ENCODE peak calls at places on chromosomes 4 and X, in six cellular contexts. K is stimulated activated CD8-positive, alpha-beta memory T cell treated with anti-CD3 and anti-CD28 coated beads, Interleukin-7, amount 100 ng/mL, for 24 hours; T is stimulated activated naive B cell treated with anti-CD40 and anti-IgM and Interleukin-4, amounts not matched to agents 10 μg/mL and 1 μg/mL and 100 μg/mL, for 72 hours; A is Peyer's patch; E is M059J; P is HL-60. W is an unnamed sample.

GRCh38 chr4:40349561-40350198 is 14.5 kb downstream of the CHRNA9 start:
- DNase-seq in K (no peak), T (no peak), A (no peak), E (peak), P (no peak), W (no peak)

GRCh38 chrX:40394302-40394701 is 186.5 kb upstream of the ATP6AP2 start:
- DNase-seq in K (no peak), T (no peak), A (no peak), E (no peak), P (no peak), W (no peak)

GRCh38 chrX:19912-20571 is 261.1 kb upstream of the PLCXD1 start:
- DNase-seq in K (no peak), T (no peak), A (no peak), E (no peak), P (no peak), W (no peak)

GRCh38 chrX:63656871-63657580 is 128.0 kb downstream of the ARHGEF9 start:
- DNase-seq in K (no peak), T (no peak), A (no peak), E (peak), P (no peak), W (no peak)

GRCh38 chr4:182716207-182716606 is 201.0 kb downstream of the DCTD start:
- DNase-seq in K (no peak), T (no peak), A (no peak), E (no peak), P (no peak), W (no peak)

GRCh38 chrX:71637253-71637618 is 18.9 kb upstream of the CXCR3 start:
- DNase-seq in K (no peak), T (no peak), A (no peak), E (peak), P (no peak), W (no peak)

GRCh38 chr4:87032884-87033533 is 98.2 kb downstream of the AFF1 start:
- DNase-seq in K (no peak), T (no peak), A (no peak), E (peak), P (no peak), W (no peak)

GRCh38 chr4:54726907-54727306 is 69.2 kb downstream of the KIT start:
- DNase-seq in K (no peak), T (no peak), A (no peak), E (no peak), P (no peak), W (no peak)

GRCh38 chr4:14867847-14868246 is 134.4 kb upstream of the CPEB2 start:
- DNase-seq in K (no peak), T (no peak), A (no peak), E (no peak), P (no peak), W (peak)

GRCh38 chr4:89024051-89024675 is 32.8 kb downstream of the FAM13A start:
- DNase-seq in K (no peak), T (peak), A (peak), E (peak), P (peak), W (peak)

GRCh38 chr4:189979196-189980047 is 38.8 kb downstream of the FRG1 start:
- DNase-seq in K (no peak), T (no peak), A (no peak), E (peak), P (no peak), W (no peak)

GRCh38 chr4:71498002-71498401 is 159.2 kb downstream of the SLC4A4 start:
- DNase-seq in K (no peak), T (no peak), A (no peak), E (peak), P (no peak), W (no peak)

GRCh38 chr4:141416677-141417363 is 196.1 kb downstream of the ZNF330 start:
- DNase-seq in K (no peak), T (no peak), A (no peak), E (no peak), P (no peak), W (no peak)

GRCh38 chrX:55794420-55794819 is 76.9 kb downstream of the RRAGB start:
- DNase-seq in K (no peak), T (peak), A (no peak), E (no peak), P (no peak), W (no peak)

GRCh38 chr4:169250796-169251195 is 20.0 kb downstream of the SH3RF1 start:
- DNase-seq in K (no peak), T (no peak), A (no peak), E (no peak), P (no peak), W (no peak)

GRCh38 chr4:90099795-90100194 is 27.4 kb upstream of the CCSER1 start:
- DNase-seq in K (no peak), T (peak), A (no peak), E (peak), P (peak), W (no peak)

GRCh38 chrX:118499295-118499694 is 3.7 kb downstream of the DOCK11 start:
- DNase-seq in K (no peak), T (no peak), A (no peak), E (no peak), P (no peak), W (no peak)

GRCh38 chr4:167903291-167903721 is 189.0 kb upstream of the ANXA10 start:
- DNase-seq in K (no peak), T (no peak), A (no peak), E (peak), P (no peak), W (no peak)

GRCh38 chrX:15988661-15989603 is 134.3 kb upstream of the AP1S2 start:
- DNase-seq in K (no peak), T (peak), A (no peak), E (peak), P (no peak), W (no peak)

GRCh38 chr4:85756938-85757337 is 282.0 kb downstream of the ARHGAP24 start:
- DNase-seq in K (no peak), T (no peak), A (no peak), E (peak), P (no peak), W (no peak)

GRCh38 chr4:138887741-138888140 is 127.8 kb upstream of the NOCT start:
- DNase-seq in K (no peak), T (no peak), A (no peak), E (no peak), P (no peak), W (no peak)

GRCh38 chr4:141636771-141637460 is 533 bp downstream of the IL15 start:
- DNase-seq in K (no peak), T (peak), A (peak), E (peak), P (no peak), W (peak)

GRCh38 chr4:79684516-79684915 is 276.5 kb upstream of the GK2 start:
- DNase-seq in K (no peak), T (no peak), A (no peak), E (no peak), P (no peak), W (no peak)

GRCh38 chrX:123322531-123322930 is 138.5 kb downstream of the GRIA3 start:
- DNase-seq in K (no peak), T (no peak), A (no peak), E (no peak), P (no peak), W (no peak)

GRCh38 chrX:56798866-56799864 is 70.1 kb downstream of the NBDY start:
- DNase-seq in K (no peak), T (no peak), A (no peak), E (no peak), P (no peak), W (no peak)

GRCh38 chr4:150212927-150213326 is 134.7 kb downstream of the DCLK2 start:
- DNase-seq in K (no peak), T (no peak), A (no peak), E (no peak), P (no peak), W (no peak)

GRCh38 chr4:1002131-1002630 is 9.0 kb upstream of the SLC26A1 start:
- DNase-seq in K (no peak), T (no peak), A (no peak), E (no peak), P (peak), W (no peak)

GRCh38 chr4:99950913-99951254 is 809 bp upstream of the H2AZ1 start:
- DNase-seq in K (no peak), T (no peak), A (no peak), E (no peak), P (no peak), W (no peak)

GRCh38 chr4:19700951-19701350 is 550.8 kb upstream of the SLIT2 start:
- DNase-seq in K (no peak), T (no peak), A (no peak), E (peak), P (no peak), W (no peak)

GRCh38 chr4:94534401-94535312 is 82.9 kb downstream of the PDLIM5 start:
- DNase-seq in K (no peak), T (peak), A (no peak), E (no peak), P (no peak), W (no peak)

GRCh38 chr4:23366207-23366906 is 523.5 kb downstream of the PPARGC1A start:
- DNase-seq in K (no peak), T (no peak), A (no peak), E (no peak), P (no peak), W (no peak)

GRCh38 chrX:31832263-31832662 is 760.4 kb upstream of the FTHL17 start:
- DNase-seq in K (no peak), T (no peak), A (no peak), E (peak), P (no peak), W (no peak)

GRCh38 chrX:130771230-130771629 is 131.8 kb downstream of the ENOX2 start:
- DNase-seq in K (no peak), T (no peak), A (no peak), E (peak), P (no peak), W (no peak)

GRCh38 chr4:3740256-3740655 is 25.9 kb upstream of the ADRA2C start:
- DNase-seq in K (no peak), T (no peak), A (no peak), E (no peak), P (no peak), W (no peak)